ENCODE peak calls at places on chromosomes 5 and 9, in ten cellular contexts. F, Q, V, U, B, N, J, Y, I and K are unnamed samples.

GRCh38 chr9:135797507-135798302 is 95.7 kb downstream of the KCNT1 start:
- DNase-seq in F (peak; percentile 31), Q (peak; percentile 24), V (no peak), U (peak; percentile 54), B (no peak), N (peak; percentile 58), J (no peak), Y (no peak), I (peak; percentile 29), K (no peak)

GRCh38 chr9:69577123-69577522 is 95.0 kb downstream of the APBA1 start:
- DNase-seq in F (no peak), Q (no peak), V (no peak), U (no peak), B (no peak), N (no peak), J (no peak), Y (no peak), I (no peak), K (no peak)

GRCh38 chr5:151213803-151214613 is 9.9 kb downstream of the CCDC69 start:
- DNase-seq in F (peak; percentile 72), Q (no peak), V (peak; percentile 55), U (peak; percentile 87), B (peak; percentile 83), N (peak; percentile 78), J (no peak), Y (no peak), I (peak; percentile 23), K (peak; percentile 95)

GRCh38 chr5:37495210-37495609 is 116.1 kb downstream of the WDR70 start:
- DNase-seq in F (no peak), Q (no peak), V (no peak), U (no peak), B (no peak), N (no peak), J (no peak), Y (no peak), I (no peak), K (no peak)

GRCh38 chr5:27377626-27378025 is 339.2 kb upstream of the CDH9 start:
- DNase-seq in F (no peak), Q (no peak), V (no peak), U (no peak), B (no peak), N (no peak), J (no peak), Y (no peak), I (no peak), K (no peak)

GRCh38 chr5:35223777-35224395 is 6.4 kb downstream of the PRLR start:
- DNase-seq in F (no peak), Q (no peak), V (no peak), U (no peak), B (no peak), N (no peak), J (no peak), Y (no peak), I (no peak), K (no peak)

GRCh38 chr5:159097461-159098284 is 2.0 kb downstream of the EBF1 start:
- DNase-seq in F (no peak), Q (no peak), V (peak; percentile 52), U (peak; percentile 46), B (no peak), N (peak; percentile 13), J (no peak), Y (no peak), I (no peak), K (peak; percentile 36)

GRCh38 chr5:17248999-17249634 is 31.7 kb downstream of the BASP1 start:
- DNase-seq in F (no peak), Q (no peak), V (no peak), U (no peak), B (no peak), N (peak; percentile 15), J (no peak), Y (no peak), I (peak; percentile 65), K (no peak)

GRCh38 chr9:113298924-113299770 is 4.0 kb downstream of the RNF183 start:
- DNase-seq in F (no peak), Q (no peak), V (no peak), U (no peak), B (no peak), N (no peak), J (no peak), Y (no peak), I (no peak), K (no peak)

GRCh38 chr5:80191397-80191796 is 64.5 kb downstream of the SERINC5 start:
- DNase-seq in F (no peak), Q (no peak), V (no peak), U (no peak), B (no peak), N (no peak), J (no peak), Y (no peak), I (no peak), K (no peak)

GRCh38 chr9:37925006-37925405 is 21.1 kb upstream of the SLC25A51 start:
- DNase-seq in F (no peak), Q (no peak), V (no peak), U (no peak), B (no peak), N (no peak), J (no peak), Y (no peak), I (no peak), K (no peak)

DNA sequence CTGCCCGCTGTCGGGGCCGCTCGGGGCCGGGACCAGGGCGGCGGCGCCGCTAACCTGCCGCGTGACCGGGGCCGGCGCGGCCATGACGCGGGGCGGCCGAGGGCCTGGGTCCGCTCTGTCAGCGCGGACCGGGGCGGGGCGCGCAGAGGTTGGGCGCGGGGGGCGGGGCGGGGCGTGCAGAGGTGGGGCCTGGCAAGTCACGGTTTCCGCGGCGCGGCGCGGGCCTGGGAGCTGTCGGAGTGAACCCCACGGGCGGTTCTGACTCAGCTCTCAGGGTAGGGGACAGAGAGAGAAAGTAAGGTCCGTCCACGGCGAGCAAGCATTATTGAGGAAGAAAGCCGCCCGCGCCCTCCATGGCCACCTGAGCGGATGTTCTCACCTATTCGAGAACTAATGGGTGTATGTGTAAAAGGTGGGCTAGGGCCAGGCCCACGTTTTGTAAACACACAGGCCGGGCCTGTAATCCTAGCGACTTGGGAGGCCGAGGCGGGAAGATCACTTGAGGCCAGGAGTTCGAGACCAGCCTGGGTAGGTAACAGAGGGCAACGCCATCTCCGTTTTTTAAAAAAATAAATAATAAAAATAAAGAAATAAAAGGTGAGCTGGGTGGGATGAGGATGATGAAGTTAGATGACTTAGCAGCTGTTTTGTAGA is at the start of gene PRXL2C:
- DNase-seq in F (peak; percentile 85), Q (no peak), V (peak; percentile 85), U (peak; percentile 90), B (peak; percentile 96), N (peak; percentile 83), J (peak; percentile 84), Y (peak; percentile 94), I (peak; percentile 53), K (peak; percentile 81)
- TF ChIP-seq POLR2A in F (no peak), Q (peak; percentile 64), V (peak; percentile 42), U (no peak), B (no peak), N (no peak), J (no peak), Y (peak; percentile 29), I (no peak), K (no peak)

GRCh38 chr9:14248149-14248548 is 65.8 kb downstream of the NFIB start:
- DNase-seq in F (no peak), Q (no peak), V (no peak), U (no peak), B (no peak), N (no peak), J (no peak), Y (no peak), I (no peak), K (no peak)

GRCh38 chr9:14246951-14247350 is 67.0 kb downstream of the NFIB start:
- DNase-seq in F (no peak), Q (no peak), V (no peak), U (no peak), B (no peak), N (no peak), J (no peak), Y (no peak), I (no peak), K (no peak)

GRCh38 chr9:14243514-14244042 is 70.4 kb downstream of the NFIB start:
- DNase-seq in F (no peak), Q (no peak), V (no peak), U (no peak), B (no peak), N (no peak), J (no peak), Y (no peak), I (peak; percentile 46), K (no peak)

GRCh38 chr9:14247577-14247976 is 66.4 kb downstream of the NFIB start:
- DNase-seq in F (no peak), Q (no peak), V (no peak), U (no peak), B (no peak), N (no peak), J (no peak), Y (no peak), I (no peak), K (no peak)

GRCh38 chr9:14245901-14246525 is 67.9 kb downstream of the NFIB start:
- DNase-seq in F (no peak), Q (no peak), V (no peak), U (no peak), B (no peak), N (no peak), J (no peak), Y (no peak), I (peak; percentile 43), K (no peak)
- H3K4me3 ChIP-seq in F (no peak overlapping the region), Q (no peak overlapping the region), V (no peak overlapping the region), U (no peak overlapping the region), B (no peak overlapping the region), N (no peak overlapping the region), J (no peak overlapping the region), Y (no peak overlapping the region), I (no peak overlapping the region), K (no peak overlapping the region)

DNA sequence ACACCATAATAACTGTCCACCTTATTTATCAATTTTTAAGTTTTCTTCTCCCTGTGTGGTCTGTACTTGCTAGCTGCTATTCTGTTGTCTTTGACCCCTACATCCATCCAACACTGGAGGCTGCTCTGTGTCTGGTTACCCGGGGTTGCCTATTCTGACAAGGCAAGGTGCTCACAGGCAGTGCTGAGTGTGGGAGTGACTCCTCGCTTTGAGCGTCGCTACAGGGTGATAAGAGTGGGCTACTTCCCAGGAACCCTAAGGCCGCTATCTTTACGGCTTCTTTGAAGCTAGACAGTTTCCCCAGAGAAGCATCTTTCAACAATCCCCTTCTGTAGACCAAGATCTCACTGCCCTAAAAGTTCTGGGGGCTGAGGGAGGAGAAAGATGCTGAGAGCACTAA is 35.3 kb downstream of the NSUN2 start:
- DNase-seq in F (no peak), Q (no peak), V (no peak), U (no peak), B (no peak), N (no peak), J (no peak), Y (no peak), I (no peak), K (no peak)
- TF ChIP-seq POLR2A in F (no peak), Q (no peak), V (no peak), U (no peak), B (no peak), N (no peak), J (no peak), Y (no peak), I (no peak), K (no peak)

GRCh38 chr9:20570756-20571155 is 51.5 kb downstream of the MLLT3 start:
- DNase-seq in F (no peak), Q (no peak), V (no peak), U (no peak), B (no peak), N (no peak), J (no peak), Y (no peak), I (peak; percentile 16), K (no peak)
- H3K4me3 ChIP-seq in F (no peak overlapping the region), Q (no peak overlapping the region), V (no peak overlapping the region), U (no peak overlapping the region), B (no peak overlapping the region), N (no peak overlapping the region), J (no peak overlapping the region), Y (no peak overlapping the region), I (no peak overlapping the region), K (no peak overlapping the region)